ENCODE peak calls at places on chromosomes 6 and 20, in seven cellular contexts. One of them, this sample, is unnamed. For H3K4me1, the result is how much of the 10 kb centered on the place peaks cover.

GRCh38 chr6:108263371-108263770 is 2.5 kb upstream of the SNX3 start:
- DNase-seq in trophoblast cell: no peak
- DNase-seq in H1: no peak
- DNase-seq in mesendoderm: no peak
- DNase-seq in IMR-90: no peak
- DNase-seq in mesenchymal stem cell: no peak
- DNase-seq in neuronal stem cell: no peak
- DNase-seq in this sample: no peak

GRCh38 chr6:5142915-5143314 is 57.8 kb downstream of the PPP1R3G start:
- DNase-seq in mesendoderm: no peak
- DNase-seq in trophoblast cell: no peak
- DNase-seq in mesenchymal stem cell: peak
- DNase-seq in IMR-90: peak
- DNase-seq in H1: no peak
- DNase-seq in neuronal stem cell: no peak
- DNase-seq in this sample: no peak

GRCh38 chr20:51985013-51985415 is 182.7 kb upstream of the SALL4 start:
- DNase-seq in IMR-90: peak
- DNase-seq in trophoblast cell: peak
- DNase-seq in mesendoderm: peak
- DNase-seq in H1: no peak
- DNase-seq in mesenchymal stem cell: peak
- DNase-seq in neuronal stem cell: no peak
- DNase-seq in this sample: no peak

GRCh38 chr6:109631403-109631802 is 59.6 kb downstream of the AK9 start:
- DNase-seq in mesenchymal stem cell: no peak
- DNase-seq in neuronal stem cell: no peak
- DNase-seq in IMR-90: no peak
- DNase-seq in mesendoderm: no peak
- DNase-seq in H1: no peak
- DNase-seq in trophoblast cell: no peak
- DNase-seq in this sample: no peak

GRCh38 chr20:6051505-6051904 is 2.4 kb downstream of the LRRN4 start:
- DNase-seq in IMR-90: peak
- DNase-seq in trophoblast cell: peak
- DNase-seq in mesenchymal stem cell: peak
- DNase-seq in neuronal stem cell: no peak
- DNase-seq in H1: no peak
- DNase-seq in mesendoderm: peak
- DNase-seq in this sample: no peak

GRCh38 chr6:16278048-16278724 is 39.8 kb downstream of the GMPR start:
- DNase-seq in mesenchymal stem cell: peak
- DNase-seq in neuronal stem cell: no peak
- DNase-seq in IMR-90: peak
- DNase-seq in mesendoderm: no peak
- DNase-seq in trophoblast cell: no peak
- DNase-seq in H1: no peak
- DNase-seq in this sample: no peak

GRCh38 chr6:43502666-43503065 is 7.5 kb downstream of the LRRC73 start:
- DNase-seq in mesendoderm: no peak
- DNase-seq in neuronal stem cell: no peak
- DNase-seq in IMR-90: no peak
- DNase-seq in trophoblast cell: no peak
- DNase-seq in H1: no peak
- DNase-seq in mesenchymal stem cell: no peak
- DNase-seq in this sample: no peak

GRCh38 chr6:83057705-83058321 is 7.8 kb downstream of the UBE3D start:
- DNase-seq in trophoblast cell: peak
- DNase-seq in H1: no peak
- DNase-seq in IMR-90: peak
- DNase-seq in neuronal stem cell: no peak
- DNase-seq in mesenchymal stem cell: peak
- DNase-seq in mesendoderm: peak
- DNase-seq in this sample: peak

GRCh38 chr20:61564628-61565027 is 312.6 kb downstream of the CDH4 start:
- DNase-seq in H1: no peak
- DNase-seq in mesendoderm: no peak
- DNase-seq in IMR-90: no peak
- DNase-seq in neuronal stem cell: no peak
- DNase-seq in mesenchymal stem cell: no peak
- DNase-seq in trophoblast cell: no peak
- DNase-seq in this sample: no peak

GRCh38 chr6:19465760-19466159 is 371.4 kb upstream of the ID4 start:
- DNase-seq in neuronal stem cell: no peak
- DNase-seq in H1: no peak
- DNase-seq in trophoblast cell: no peak
- DNase-seq in IMR-90: peak
- DNase-seq in mesenchymal stem cell: peak
- DNase-seq in mesendoderm: no peak
- DNase-seq in this sample: no peak

GRCh38 chr6:35489995-35490791 is 6.7 kb downstream of the TEAD3 start:
- DNase-seq in mesendoderm: peak
- DNase-seq in mesenchymal stem cell: peak
- DNase-seq in H1: peak
- DNase-seq in trophoblast cell: peak
- DNase-seq in neuronal stem cell: peak
- DNase-seq in IMR-90: peak
- DNase-seq in this sample: peak

GRCh38 chr6:143806282-143807102 is 36.6 kb upstream of the LTV1 start:
- DNase-seq in mesendoderm: no peak
- DNase-seq in IMR-90: peak
- DNase-seq in H1: no peak
- DNase-seq in trophoblast cell: peak
- DNase-seq in mesenchymal stem cell: peak
- DNase-seq in neuronal stem cell: no peak
- DNase-seq in this sample: no peak

GRCh38 chr6:159077123-159077522 is 32.3 kb upstream of the TAGAP start:
- DNase-seq in mesenchymal stem cell: no peak
- DNase-seq in trophoblast cell: no peak
- DNase-seq in mesendoderm: no peak
- DNase-seq in neuronal stem cell: no peak
- DNase-seq in H1: no peak
- DNase-seq in IMR-90: no peak
- DNase-seq in this sample: no peak

GRCh38 chr6:29504961-29505360 is 17.2 kb upstream of the MAS1L start:
- DNase-seq in H1: no peak
- DNase-seq in mesenchymal stem cell: no peak
- DNase-seq in trophoblast cell: no peak
- DNase-seq in mesendoderm: no peak
- DNase-seq in IMR-90: no peak
- DNase-seq in neuronal stem cell: no peak
- DNase-seq in this sample: no peak

GRCh38 chr6:95574811-95575210 is 2.5 kb upstream of the MANEA start:
- DNase-seq in mesenchymal stem cell: peak
- DNase-seq in trophoblast cell: peak
- DNase-seq in IMR-90: peak
- DNase-seq in H1: no peak
- DNase-seq in mesendoderm: no peak
- DNase-seq in neuronal stem cell: no peak
- DNase-seq in this sample: no peak

GRCh38 chr6:95576621-95577316 is 566 bp upstream of the MANEA start:
- DNase-seq in neuronal stem cell: no peak
- DNase-seq in mesendoderm: no peak
- DNase-seq in trophoblast cell: peak
- DNase-seq in IMR-90: peak
- DNase-seq in mesenchymal stem cell: peak
- DNase-seq in H1: no peak
- DNase-seq in this sample: no peak

GRCh38 chr20:8454137-8454712 is 322.2 kb downstream of the PLCB1 start:
- DNase-seq in IMR-90: peak
- DNase-seq in mesendoderm: peak
- DNase-seq in mesenchymal stem cell: peak
- DNase-seq in H1: no peak
- DNase-seq in neuronal stem cell: peak
- DNase-seq in trophoblast cell: peak
- DNase-seq in this sample: peak

GRCh38 chr20:46206025-46206424 is 87.9 kb downstream of the CD40 start:
- DNase-seq in IMR-90: peak
- DNase-seq in trophoblast cell: peak
- DNase-seq in mesenchymal stem cell: peak
- DNase-seq in neuronal stem cell: no peak
- DNase-seq in mesendoderm: no peak
- DNase-seq in H1: no peak
- DNase-seq in this sample: no peak

GRCh38 chr20:1373614-1374013 is 19.2 kb downstream of the FKBP1A start:
- DNase-seq in neuronal stem cell: no peak
- DNase-seq in mesenchymal stem cell: no peak
- DNase-seq in IMR-90: no peak
- DNase-seq in trophoblast cell: no peak
- DNase-seq in mesendoderm: no peak
- DNase-seq in H1: no peak
- DNase-seq in this sample: no peak

DNA sequence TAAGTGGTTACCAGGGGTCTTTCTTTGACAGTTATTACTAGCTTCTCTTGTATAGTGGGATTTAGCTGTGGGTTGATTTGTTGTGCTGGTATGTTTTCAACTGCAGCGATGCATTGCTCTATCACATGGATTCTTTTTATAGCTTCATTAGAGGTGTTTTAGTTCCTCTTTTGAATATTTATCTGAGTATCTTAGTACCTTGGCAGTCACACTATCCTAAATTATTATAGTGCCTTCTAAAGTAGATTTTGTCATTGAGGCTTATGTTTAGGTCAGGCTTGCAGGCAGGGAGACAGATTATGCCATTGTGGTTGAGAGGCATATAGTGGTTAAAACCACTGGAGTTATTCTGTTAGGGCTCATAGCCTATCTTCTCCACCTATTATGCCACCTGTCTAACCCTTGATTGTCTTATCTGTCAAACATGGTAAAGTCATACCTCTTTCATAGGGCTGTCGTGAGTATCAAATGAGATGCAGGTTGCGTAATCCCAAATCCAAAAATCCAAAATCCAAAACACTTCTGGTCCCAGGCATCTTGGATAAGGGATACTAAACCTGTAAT is 49.3 kb downstream of the KCNS1 start:
- DNase-seq in H1: no peak
- DNase-seq in trophoblast cell: no peak
- DNase-seq in mesenchymal stem cell: no peak
- DNase-seq in IMR-90: no peak
- DNase-seq in mesendoderm: no peak
- DNase-seq in neuronal stem cell: no peak
- DNase-seq in this sample: no peak
- H3K4me1 ChIP-seq in H1: under half
- H3K4me1 ChIP-seq in trophoblast cell: under half
- H3K4me1 ChIP-seq in mesenchymal stem cell: under half
- H3K4me1 ChIP-seq in IMR-90: under half
- H3K4me1 ChIP-seq in mesendoderm: under half
- H3K4me1 ChIP-seq in neuronal stem cell: under half
- H3K4me1 ChIP-seq in this sample: under half

GRCh38 chr6:169253745-169254238 is at the start of gene THBS2:
- DNase-seq in H1: no peak
- DNase-seq in IMR-90: peak
- DNase-seq in trophoblast cell: no peak
- DNase-seq in neuronal stem cell: peak
- DNase-seq in mesendoderm: peak
- DNase-seq in mesenchymal stem cell: peak
- DNase-seq in this sample: no peak

GRCh38 chr6:169256061-169256460 is 2.4 kb upstream of the THBS2 start:
- DNase-seq in H1: no peak
- DNase-seq in trophoblast cell: no peak
- DNase-seq in mesendoderm: no peak
- DNase-seq in IMR-90: no peak
- DNase-seq in neuronal stem cell: no peak
- DNase-seq in mesenchymal stem cell: no peak
- DNase-seq in this sample: no peak

GRCh38 chr6:169254456-169255316 is 1.0 kb upstream of the THBS2 start:
- DNase-seq in mesendoderm: no peak
- DNase-seq in H1: no peak
- DNase-seq in trophoblast cell: no peak
- DNase-seq in IMR-90: no peak
- DNase-seq in mesenchymal stem cell: no peak
- DNase-seq in neuronal stem cell: no peak
- DNase-seq in this sample: no peak

GRCh38 chr6:169256518-169256917 is 2.9 kb upstream of the THBS2 start:
- DNase-seq in H1: no peak
- DNase-seq in mesenchymal stem cell: no peak
- DNase-seq in IMR-90: no peak
- DNase-seq in trophoblast cell: no peak
- DNase-seq in mesendoderm: no peak
- DNase-seq in neuronal stem cell: no peak
- DNase-seq in this sample: no peak

GRCh38 chr6:169255643-169256042 is 2.0 kb upstream of the THBS2 start:
- DNase-seq in trophoblast cell: no peak
- DNase-seq in H1: no peak
- DNase-seq in mesenchymal stem cell: no peak
- DNase-seq in neuronal stem cell: no peak
- DNase-seq in IMR-90: no peak
- DNase-seq in mesendoderm: no peak
- DNase-seq in this sample: no peak
- H3K23ac ChIP-seq in trophoblast cell: no peak
- H3K23ac ChIP-seq in H1: no peak
- H3K23ac ChIP-seq in mesenchymal stem cell: no peak
- H3K23ac ChIP-seq in neuronal stem cell: peak
- H3K23ac ChIP-seq in IMR-90: no peak
- H3K23ac ChIP-seq in mesendoderm: no peak
- H3K23ac ChIP-seq in this sample: no peak

DNA sequence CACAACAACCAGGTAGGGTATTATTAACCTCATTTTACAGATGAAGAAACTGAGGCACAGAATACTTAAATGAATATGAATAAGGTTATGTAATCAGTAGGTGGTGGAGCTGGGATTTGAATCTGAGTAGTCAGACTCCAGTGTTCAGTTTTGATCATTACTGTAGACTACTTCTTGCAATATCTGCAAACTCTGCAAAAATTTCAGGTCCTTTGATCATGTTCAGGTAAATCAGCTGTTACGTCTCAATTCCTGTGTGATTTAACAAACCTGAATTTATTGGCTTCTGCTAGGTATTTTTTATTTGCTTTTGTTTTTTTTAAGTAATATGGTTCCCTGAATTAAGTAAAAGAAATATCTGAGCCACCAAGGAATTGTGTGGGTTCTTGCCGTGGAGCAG is 70.7 kb upstream of the NOTCH4 start:
- DNase-seq in mesenchymal stem cell: no peak
- DNase-seq in mesendoderm: no peak
- DNase-seq in H1: no peak
- DNase-seq in trophoblast cell: no peak
- DNase-seq in IMR-90: no peak
- DNase-seq in neuronal stem cell: no peak
- DNase-seq in this sample: no peak
- H3K4me1 ChIP-seq in mesenchymal stem cell: under half
- H3K4me1 ChIP-seq in mesendoderm: under half
- H3K4me1 ChIP-seq in H1: under half
- H3K4me1 ChIP-seq in trophoblast cell: under half
- H3K4me1 ChIP-seq in IMR-90: under half
- H3K4me1 ChIP-seq in neuronal stem cell: under half
- H3K4me1 ChIP-seq in this sample: under half

DNA sequence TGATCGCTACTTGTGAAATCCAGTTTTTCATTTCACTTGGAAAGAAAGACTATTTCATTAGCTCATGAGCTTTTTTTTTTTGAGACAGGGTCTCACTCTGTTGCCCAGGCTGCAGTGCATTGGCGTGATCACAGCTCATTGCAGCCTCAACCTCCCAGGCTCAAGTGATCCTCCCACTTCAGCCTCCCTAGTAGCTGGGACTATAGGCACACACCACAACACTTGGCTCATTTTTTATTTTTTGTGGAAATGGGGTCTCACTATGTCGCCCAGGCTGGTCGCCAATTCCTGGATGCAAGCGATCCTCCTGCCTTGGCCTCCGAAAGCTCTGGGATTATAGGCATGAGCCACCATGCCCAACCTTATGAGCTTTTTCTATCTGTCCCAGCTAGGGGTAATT is 125.0 kb upstream of the ZNF217 start:
- DNase-seq in trophoblast cell: no peak
- DNase-seq in IMR-90: no peak
- DNase-seq in mesenchymal stem cell: no peak
- DNase-seq in mesendoderm: no peak
- DNase-seq in neuronal stem cell: no peak
- DNase-seq in H1: no peak
- DNase-seq in this sample: no peak
- H3K23ac ChIP-seq in trophoblast cell: no peak
- H3K23ac ChIP-seq in IMR-90: no peak
- H3K23ac ChIP-seq in mesenchymal stem cell: no peak
- H3K23ac ChIP-seq in mesendoderm: no peak
- H3K23ac ChIP-seq in neuronal stem cell: no peak
- H3K23ac ChIP-seq in H1: no peak
- H3K23ac ChIP-seq in this sample: no peak

This sample was measured in H9.